ENCODE peak calls at places on chromosomes 3 and 15, in four cellular contexts. O is transverse colon, R is Peyer's patch, C is H54. F is an unnamed sample.

GRCh38 chr15:50675524-50676144 is 11.0 kb downstream of the TRPM7 start:
- DNase-seq in R (no peak), O (no peak), C (no peak), F (peak)

GRCh38 chr15:38438031-38438986 is 15.6 kb upstream of the FAM98B start:
- DNase-seq in O (no peak), C (no peak), R (no peak), F (peak)

GRCh38 chr3:100796556-100796955 is 87.3 kb downstream of the TFG start:
- DNase-seq in C (no peak), R (no peak), O (no peak), F (peak)

GRCh38 chr3:17798000-17798399 is 55.6 kb upstream of the TBC1D5 start:
- DNase-seq in C (no peak), R (no peak), O (no peak), F (peak)

GRCh38 chr3:60536420-60536819 is 714.8 kb downstream of the FHIT start:
- DNase-seq in C (no peak), R (no peak), O (no peak), F (no peak)

GRCh38 chr3:11480663-11481298 is 162.9 kb downstream of the VGLL4 start:
- DNase-seq in C (no peak), R (no peak), O (peak), F (no peak)

GRCh38 chr3:32872487-32873382 is 54.9 kb downstream of the TRIM71 start:
- DNase-seq in O (peak), C (no peak), R (no peak), F (no peak)

GRCh38 chr15:70351941-70352774 is 254.4 kb upstream of the TLE3 start:
- DNase-seq in O (no peak), R (no peak), C (no peak), F (no peak)

GRCh38 chr15:31487811-31488436 is 161.3 kb downstream of the KLF13 start:
- DNase-seq in O (no peak), C (peak), R (no peak), F (no peak)

GRCh38 chr3:89372456-89372855 is 265.0 kb downstream of the EPHA3 start:
- DNase-seq in C (no peak), O (no peak), R (no peak), F (no peak)

GRCh38 chr3:47573190-47574172 is 5.2 kb downstream of the CSPG5 start:
- DNase-seq in O (no peak), R (no peak), C (no peak), F (no peak)

GRCh38 chr15:74802290-74802689 is 10.3 kb upstream of the LMAN1L start:
- DNase-seq in C (no peak), R (no peak), O (no peak), F (no peak)

GRCh38 chr3:190092250-190092649 is 28.4 kb downstream of the P3H2 start:
- DNase-seq in C (peak), R (no peak), O (no peak), F (no peak)

GRCh38 chr3:36804295-36805055 is 40.1 kb upstream of the DCLK3 start:
- DNase-seq in O (no peak), R (no peak), C (no peak), F (no peak)

GRCh38 chr3:136105044-136105443 is 91.1 kb downstream of the MSL2 start:
- DNase-seq in R (no peak), C (no peak), O (no peak), F (no peak)

GRCh38 chr3:45332901-45333407 is 55.4 kb upstream of the LARS2 start:
- DNase-seq in C (no peak), O (no peak), R (no peak), F (no peak)

GRCh38 chr3:45546636-45547201 is 47.8 kb upstream of the LIMD1 start:
- DNase-seq in R (no peak), C (no peak), O (no peak), F (peak)

GRCh38 chr3:156659260-156659659 is 15.1 kb upstream of the TIPARP start:
- DNase-seq in C (no peak), O (no peak), R (no peak), F (no peak)

GRCh38 chr15:79089890-79090486 is 592 bp downstream of the RASGRF1 start:
- DNase-seq in C (no peak), R (no peak), O (no peak), F (peak)

GRCh38 chr15:63371297-63371918 is 10.2 kb downstream of the CA12 start:
- DNase-seq in R (no peak), C (no peak), O (no peak), F (peak)

GRCh38 chr3:36405193-36405592 is 24.9 kb downstream of the STAC start:
- DNase-seq in O (no peak), C (no peak), R (no peak), F (no peak)

GRCh38 chr3:46200211-46200610 is 7.9 kb downstream of the CCR1 start:
- DNase-seq in C (no peak), O (no peak), R (no peak), F (no peak)

GRCh38 chr3:185460719-185461350 is 38.0 kb downstream of the TMEM41A start:
- DNase-seq in R (no peak), O (no peak), C (peak), F (no peak)

GRCh38 chr3:124851136-124851535 is 36.0 kb downstream of the ITGB5 start:
- DNase-seq in O (no peak), C (no peak), R (no peak), F (no peak)

GRCh38 chr15:42490743-42491539 is at the start of gene ZNF106:
- DNase-seq in C (peak), R (peak), O (peak), F (peak)

GRCh38 chr3:48845170-48845569 is 2.5 kb downstream of the PRKAR2A start:
- DNase-seq in O (no peak), C (no peak), R (no peak), F (no peak)

GRCh38 chr15:53197426-53197839 is 407.3 kb upstream of the ONECUT1 start:
- DNase-seq in R (no peak), C (peak), O (peak), F (peak)

GRCh38 chr3:176926034-176926433 is 271.2 kb downstream of the TBL1XR1 start:
- DNase-seq in O (no peak), C (no peak), R (no peak), F (no peak)

GRCh38 chr3:115325539-115325938 is 178.5 kb upstream of the ZBTB20 start:
- DNase-seq in O (no peak), C (peak), R (no peak), F (peak)

GRCh38 chr3:184337315-184337714 is at the start of gene FAM131A:
- DNase-seq in C (no peak), O (peak), R (no peak), F (no peak)

GRCh38 chr3:12175844-12176453 is 17.2 kb upstream of the TIMP4 start:
- DNase-seq in O (peak), R (no peak), C (no peak), F (peak)

GRCh38 chr3:71241981-71242552 is 341.5 kb downstream of the FOXP1 start:
- DNase-seq in O (no peak), R (no peak), C (no peak), F (no peak)

GRCh38 chr15:73683257-73683623 is 943 bp upstream of the CD276 start:
- DNase-seq in R (no peak), C (no peak), O (no peak), F (no peak)

GRCh38 chr15:73685561-73685960 is 1.4 kb downstream of the CD276 start:
- DNase-seq in O (no peak), R (no peak), C (no peak), F (no peak)

GRCh38 chr15:73682597-73683090 is 1.5 kb upstream of the CD276 start:
- DNase-seq in O (no peak), R (no peak), C (no peak), F (no peak)

GRCh38 chr15:73681856-73682596 is 2.2 kb upstream of the CD276 start:
- DNase-seq in C (no peak), O (no peak), R (no peak), F (no peak)

GRCh38 chr15:73683624-73684536 is at the start of gene CD276:
- DNase-seq in O (peak), C (peak), R (no peak), F (no peak)
- TF ChIP-seq POLR2A in O (no peak), C (peak), R (no peak), F (no peak)

DNA sequence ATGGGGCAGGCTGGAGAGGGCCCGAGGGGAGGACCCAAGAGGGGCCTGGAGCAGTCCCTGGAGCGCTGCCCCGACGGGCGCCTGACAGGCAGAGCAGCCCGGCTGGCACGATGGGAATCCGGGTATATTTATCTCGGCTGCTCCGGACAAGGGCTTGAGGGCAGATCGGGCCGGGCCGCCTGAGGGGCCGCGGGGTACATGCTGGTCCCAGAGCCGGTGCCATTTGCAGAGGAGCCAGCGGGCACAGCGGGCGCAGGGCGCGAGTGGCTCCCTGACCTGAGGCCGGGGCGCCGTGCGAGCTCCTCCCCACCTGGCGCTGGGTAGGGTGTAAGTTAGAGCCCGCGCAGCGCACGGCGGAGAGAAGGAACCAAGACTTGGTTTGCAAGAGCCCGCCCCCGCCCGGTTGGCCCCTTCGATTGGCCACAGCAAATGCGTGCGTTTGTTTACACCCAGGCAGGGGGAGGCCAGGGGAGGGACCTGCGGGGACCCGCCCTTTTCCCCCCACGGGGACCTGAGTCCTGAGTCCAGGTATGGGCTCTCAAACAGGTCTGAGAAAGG is 727 bp downstream of the SLC38A3 start:
- DNase-seq in R (peak), O (peak), C (no peak), F (no peak)
- TF ChIP-seq POLR2A in R (no peak), O (no peak), C (no peak), F (no peak)

GRCh38 chr3:138942861-138943623 is 3.9 kb downstream of the FOXL2 start:
- DNase-seq in R (no peak), O (no peak), C (no peak), F (no peak)
- TF ChIP-seq POLR2A in R (no peak), O (no peak), C (no peak), F (no peak)

GRCh38 chr15:90871716-90872480 is 3.5 kb downstream of the FURIN start:
- DNase-seq in R (no peak), O (peak), C (no peak), F (peak)

GRCh38 chr15:90869601-90870353 is 1.4 kb downstream of the FURIN start:
- DNase-seq in R (peak), O (peak), C (peak), F (peak)

GRCh38 chr15:90872481-90873184 is 4.2 kb downstream of the FURIN start:
- DNase-seq in O (no peak), C (peak), R (no peak), F (peak)

GRCh38 chr15:90870354-90871096 is 2.1 kb downstream of the FURIN start:
- DNase-seq in C (no peak), R (no peak), O (no peak), F (peak)

GRCh38 chr15:90871097-90871715 is 2.8 kb downstream of the FURIN start:
- DNase-seq in C (no peak), O (peak), R (no peak), F (peak)
- TF ChIP-seq POLR2A in C (no peak), O (peak), R (no peak), F (peak)

GRCh38 chr3:9933561-9934234 is at the start of gene CRELD1:
- DNase-seq in O (peak), R (peak), C (peak), F (peak)
- TF ChIP-seq POLR2A in O (peak), R (peak), C (peak), F (peak)

DNA sequence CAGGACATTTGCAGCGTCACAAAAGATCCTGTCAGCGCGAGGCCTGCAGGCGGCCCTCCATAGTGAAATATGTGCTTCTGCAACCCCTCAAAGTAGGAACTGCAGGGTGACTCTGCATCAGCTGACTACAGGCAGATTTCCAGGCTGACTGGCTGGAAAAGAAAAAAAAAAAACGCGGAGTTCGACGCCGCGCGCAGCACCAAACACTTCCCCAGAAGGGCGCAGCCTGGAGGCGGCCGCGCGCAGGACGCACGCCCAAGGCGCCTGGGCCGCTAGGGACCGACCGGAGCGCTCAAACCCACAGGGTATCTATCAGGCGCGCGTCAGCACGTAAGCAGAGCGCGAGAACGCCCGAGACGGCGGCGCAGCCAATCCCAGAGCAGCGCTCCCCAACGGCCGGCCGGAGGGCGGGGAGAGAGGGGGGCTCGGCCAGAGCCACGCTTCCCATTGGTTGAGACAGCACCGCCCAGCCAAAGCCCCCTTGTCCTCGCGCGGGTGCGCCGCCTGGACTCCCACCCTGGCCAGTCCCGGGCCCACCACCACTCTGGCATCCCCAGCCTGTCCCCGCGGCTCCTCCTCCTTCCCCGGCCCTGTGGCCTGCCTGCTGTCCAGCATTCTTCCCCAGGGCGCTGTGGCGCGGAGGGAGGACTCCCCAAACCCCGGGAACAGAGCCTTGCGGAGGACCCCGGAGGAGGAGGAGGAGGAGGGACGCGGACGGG is 1.0 kb downstream of the BDH1 start:
- DNase-seq in R (peak), C (peak), O (peak), F (peak)
- TF ChIP-seq POLR2A in R (peak), C (peak), O (peak), F (peak)

GRCh38 chr15:68818088-68818670 is 2.5 kb downstream of the ANP32A start:
- DNase-seq in C (peak), O (peak), R (peak), F (peak)
- TF ChIP-seq POLR2A in C (peak), O (no peak), R (peak), F (no peak)

GRCh38 chr3:5485427-5485826 is 297.9 kb downstream of the EDEM1 start:
- DNase-seq in O (no peak), C (no peak), R (no peak), F (no peak)
- TF ChIP-seq POLR2A in O (no peak), C (no peak), R (no peak), F (no peak)

GRCh38 chr3:129160891-129161859 is at the start of gene ISY1:
- DNase-seq in C (peak), O (peak), R (peak), F (peak)
- TF ChIP-seq POLR2A in C (peak), O (peak), R (peak), F (peak)

GRCh38 chr15:40069178-40070165 is 30.5 kb upstream of the SRP14 start:
- DNase-seq in C (peak), O (peak), R (peak), F (no peak)
- TF ChIP-seq POLR2A in C (no peak), O (peak), R (peak), F (no peak)